ENCODE peak calls at places on chromosomes 16 and 17, in ten cellular contexts. A, G, Y, O, N, U, L, R, B and X are unnamed samples.

GRCh38 chr17:60720763-60721531 is 43.3 kb downstream of the BCAS3 start:
- DNase-seq in U (peak), R (peak), O (peak), G (peak), N (no peak), Y (peak), B (peak), A (no peak), L (no peak), X (peak)

GRCh38 chr17:6393368-6393952 is 41.5 kb downstream of the AIPL1 start:
- DNase-seq in O (no peak), U (no peak), A (no peak), L (no peak), Y (peak), R (no peak), N (no peak), G (no peak), B (no peak), X (no peak)

GRCh38 chr17:71460943-71461342 is 659.9 kb upstream of the SOX9 start:
- DNase-seq in N (no peak), A (no peak), U (peak), O (no peak), G (peak), L (no peak), Y (peak), B (no peak), R (peak), X (peak)

GRCh38 chr16:69199382-69199781 is 12.4 kb downstream of the SNTB2 start:
- DNase-seq in O (peak), Y (no peak), U (peak), L (no peak), B (no peak), A (no peak), R (no peak), G (peak), N (peak), X (peak)

GRCh38 chr16:56929639-56930038 is 2.3 kb upstream of the HERPUD1 start:
- DNase-seq in N (no peak), L (no peak), Y (no peak), A (no peak), O (no peak), G (no peak), R (no peak), U (no peak), B (no peak), X (no peak)

GRCh38 chr16:85152414-85153030 is 40.2 kb upstream of the CIBAR2 start:
- DNase-seq in Y (no peak), B (no peak), R (no peak), N (peak), U (no peak), L (no peak), G (no peak), A (peak), O (no peak), X (no peak)

GRCh38 chr16:69618307-69618706 is 52.5 kb downstream of the NFAT5 start:
- DNase-seq in N (no peak), B (no peak), Y (no peak), O (no peak), G (no peak), U (peak), A (no peak), R (no peak), L (no peak), X (peak)

GRCh38 chr16:51151435-51151950 is 423 bp upstream of the SALL1 start:
- DNase-seq in O (no peak), G (peak), U (peak), R (peak), N (no peak), B (peak), A (peak), L (no peak), Y (peak), X (peak)

GRCh38 chr16:15900357-15900756 is 12.0 kb upstream of the CEP20 start:
- DNase-seq in O (no peak), L (no peak), B (no peak), G (no peak), N (no peak), U (no peak), R (no peak), Y (no peak), A (no peak), X (no peak)

GRCh38 chr16:74677868-74678267 is 11.2 kb upstream of the RFWD3 start:
- DNase-seq in L (no peak), N (no peak), G (no peak), O (no peak), U (no peak), Y (no peak), B (no peak), A (no peak), R (no peak), X (no peak)

GRCh38 chr17:4934173-4934979 is 2.3 kb downstream of the GP1BA start:
- DNase-seq in N (no peak), Y (no peak), G (peak), U (peak), L (no peak), A (peak), O (no peak), B (no peak), R (no peak), X (peak)

GRCh38 chr16:10150906-10151305 is 31.3 kb downstream of the GRIN2A start:
- DNase-seq in Y (no peak), U (no peak), R (peak), G (no peak), L (no peak), A (no peak), O (no peak), B (no peak), N (no peak), X (no peak)

GRCh38 chr16:11277607-11278337 is 1.5 kb upstream of the PRM2 start:
- DNase-seq in U (no peak), N (no peak), A (no peak), R (no peak), G (no peak), O (no peak), Y (no peak), L (no peak), B (no peak), X (no peak)

GRCh38 chr17:1375615-1376014 is 24.4 kb downstream of the YWHAE start:
- DNase-seq in R (no peak), U (no peak), B (no peak), A (no peak), L (no peak), N (no peak), O (no peak), Y (no peak), G (no peak), X (no peak)

GRCh38 chr16:20844588-20844987 is 38.3 kb downstream of the REXO5 start:
- DNase-seq in N (no peak), R (no peak), O (no peak), Y (no peak), A (no peak), L (no peak), B (no peak), U (no peak), G (no peak), X (no peak)

GRCh38 chr16:85402910-85403692 is 210.0 kb upstream of the GSE1 start:
- DNase-seq in R (peak), G (peak), A (peak), N (peak), O (peak), B (peak), Y (no peak), U (peak), L (no peak), X (peak)

GRCh38 chr17:34176440-34176839 is 78.6 kb upstream of the CCL2 start:
- DNase-seq in L (no peak), Y (no peak), U (no peak), O (no peak), B (no peak), A (no peak), G (no peak), R (no peak), N (no peak), X (no peak)

GRCh38 chr16:31194898-31195297 is 7.7 kb downstream of the PYCARD start:
- DNase-seq in U (no peak), N (no peak), B (no peak), A (no peak), R (no peak), G (no peak), O (no peak), L (no peak), Y (no peak), X (no peak)

GRCh38 chr17:63440127-63440769 is 5.9 kb downstream of the CYB561 start:
- DNase-seq in G (no peak), A (no peak), U (no peak), B (no peak), O (no peak), Y (no peak), N (no peak), L (no peak), R (no peak), X (no peak)

GRCh38 chr17:7572588-7573323 is 6.7 kb upstream of the CD68 start:
- DNase-seq in A (peak), G (peak), N (peak), L (peak), R (peak), O (peak), B (peak), U (peak), Y (peak), X (peak)
- H3K4me3 ChIP-seq in A (peak), G (peak), N (peak), L (peak), R (peak), O (peak), B (peak), U (peak), Y (peak), X (peak)

GRCh38 chr17:57531648-57532486 is 213.2 kb downstream of the CCDC182 start:
- DNase-seq in N (no peak), B (no peak), A (no peak), R (no peak), O (no peak), L (no peak), Y (no peak), G (no peak), U (no peak), X (no peak)
- TF ChIP-seq CTCF in N (no peak), B (no peak), A (no peak), R (no peak), O (no peak), L (no peak), Y (no peak), G (no peak), U (no peak), X (no peak)

DNA sequence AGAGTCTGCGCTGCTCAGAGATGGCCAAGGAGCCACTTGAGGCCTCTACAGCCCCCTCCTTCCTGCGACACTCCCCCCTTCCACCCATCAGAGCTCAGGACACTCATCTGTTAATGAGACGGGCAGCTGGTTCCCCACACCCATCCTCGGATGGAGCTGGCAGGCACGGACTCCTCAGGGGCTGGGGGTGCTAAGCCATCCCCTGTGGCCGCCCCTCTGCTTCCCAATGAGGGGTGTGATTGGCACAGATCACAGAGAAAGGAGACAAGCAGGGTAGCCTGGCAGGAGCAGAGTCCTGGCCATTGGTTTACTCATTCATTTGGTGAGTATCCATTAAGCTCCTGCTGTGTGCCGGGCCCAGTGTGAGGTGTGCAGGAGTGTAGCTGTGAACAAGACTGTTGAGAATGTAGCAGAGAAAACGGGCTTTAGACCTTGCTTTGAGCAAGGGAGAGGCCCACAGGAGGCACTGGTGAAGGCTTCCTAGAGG is 12.6 kb upstream of the CRHR1 start:
- DNase-seq in N (no peak), A (no peak), L (no peak), U (no peak), R (no peak), B (no peak), G (no peak), O (no peak), Y (peak), X (no peak)
- H3K4me3 ChIP-seq in N (no peak), A (no peak), L (no peak), U (no peak), R (no peak), B (no peak), G (no peak), O (no peak), Y (peak), X (no peak)

GRCh38 chr16:4922721-4923342 is 14.1 kb downstream of the PPL start:
- DNase-seq in G (no peak), R (no peak), O (no peak), B (no peak), L (no peak), U (no peak), Y (no peak), A (no peak), N (no peak), X (no peak)
- TF ChIP-seq CTCF in G (no peak), R (no peak), O (no peak), B (no peak), L (no peak), U (no peak), Y (no peak), A (no peak), N (no peak), X (no peak)

GRCh38 chr16:1288813-1289479 is 20.5 kb upstream of the UBE2I start:
- DNase-seq in A (no peak), N (no peak), G (no peak), O (no peak), B (no peak), R (peak), L (no peak), Y (peak), U (no peak), X (no peak)

GRCh38 chr16:1290032-1290431 is 19.4 kb upstream of the UBE2I start:
- DNase-seq in N (no peak), Y (peak), O (no peak), R (no peak), G (no peak), A (no peak), L (no peak), B (no peak), U (no peak), X (no peak)

GRCh38 chr16:1287982-1288670 is 21.3 kb upstream of the UBE2I start:
- DNase-seq in G (no peak), A (no peak), R (no peak), U (no peak), B (no peak), N (no peak), L (no peak), O (no peak), Y (no peak), X (no peak)

GRCh38 chr16:1290860-1291575 is 18.4 kb upstream of the UBE2I start:
- DNase-seq in R (no peak), B (no peak), A (no peak), N (no peak), Y (no peak), O (no peak), U (no peak), L (no peak), G (no peak), X (no peak)

DNA sequence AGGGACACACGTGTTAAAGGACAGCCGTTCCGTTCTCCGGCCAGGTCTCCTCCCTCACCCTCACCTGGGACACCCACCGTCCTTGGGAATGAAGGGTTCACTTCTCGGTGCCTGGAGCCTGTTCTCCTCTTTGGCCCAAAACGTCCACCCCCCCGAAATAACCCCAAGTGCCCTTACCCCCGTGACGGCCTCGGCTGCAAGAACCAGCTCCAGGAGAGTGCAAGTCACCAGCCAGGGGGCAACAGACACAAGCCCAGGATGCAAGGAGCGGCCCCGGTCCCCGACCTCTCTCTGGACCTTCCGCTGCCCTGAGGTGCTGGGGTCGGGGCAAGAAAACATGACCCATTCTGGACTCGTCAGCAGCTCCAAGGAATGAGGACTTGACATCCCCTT is 20.0 kb upstream of the UBE2I start:
- DNase-seq in L (no peak), A (no peak), G (no peak), N (no peak), Y (peak), O (no peak), B (no peak), U (no peak), R (no peak), X (no peak)
- H3K4me3 ChIP-seq in L (no peak), A (no peak), G (no peak), N (no peak), Y (peak), O (no peak), B (no peak), U (no peak), R (no peak), X (no peak)

GRCh38 chr17:44578947-44579346 is 21.7 kb downstream of the FZD2 start:
- DNase-seq in Y (no peak), L (no peak), U (no peak), N (no peak), B (no peak), A (no peak), O (no peak), R (no peak), G (no peak), X (no peak)

GRCh38 chr17:44584498-44584897 is 27.2 kb downstream of the FZD2 start:
- DNase-seq in A (no peak), B (no peak), U (no peak), L (no peak), G (no peak), N (no peak), O (no peak), Y (no peak), R (no peak), X (no peak)

GRCh38 chr17:44585315-44585714 is 28.0 kb downstream of the FZD2 start:
- DNase-seq in N (no peak), A (no peak), B (no peak), R (no peak), Y (no peak), U (no peak), L (no peak), G (no peak), O (no peak), X (no peak)

GRCh38 chr17:44587339-44587738 is 30.1 kb downstream of the FZD2 start:
- DNase-seq in N (no peak), B (peak), R (peak), Y (no peak), G (peak), O (peak), L (peak), A (peak), U (peak), X (peak)

GRCh38 chr17:44581868-44582267 is 24.6 kb downstream of the FZD2 start:
- DNase-seq in Y (peak), R (peak), N (no peak), G (no peak), B (no peak), O (no peak), L (no peak), A (no peak), U (no peak), X (no peak)
- TF ChIP-seq CTCF in Y (peak), R (peak), N (no peak), G (peak), B (no peak), O (no peak), L (no peak), A (no peak), U (peak), X (peak)

GRCh38 chr16:4376126-4376819 is 4.6 kb downstream of the VASN start:
- DNase-seq in B (peak), A (peak), N (peak), O (peak), L (peak), U (peak), R (no peak), Y (peak), G (peak), X (peak)

GRCh38 chr16:4373909-4374742 is 2.5 kb downstream of the VASN start:
- DNase-seq in O (peak), U (peak), B (peak), Y (peak), L (peak), G (peak), A (peak), N (peak), R (peak), X (peak)

GRCh38 chr16:4377573-4378146 is 6.0 kb downstream of the VASN start:
- DNase-seq in U (no peak), R (no peak), A (peak), B (no peak), Y (peak), N (no peak), O (no peak), L (no peak), G (no peak), X (no peak)

GRCh38 chr16:4376820-4377572 is 5.3 kb downstream of the VASN start:
- DNase-seq in U (no peak), B (no peak), R (no peak), N (no peak), L (no peak), G (no peak), A (peak), O (no peak), Y (no peak), X (peak)

DNA sequence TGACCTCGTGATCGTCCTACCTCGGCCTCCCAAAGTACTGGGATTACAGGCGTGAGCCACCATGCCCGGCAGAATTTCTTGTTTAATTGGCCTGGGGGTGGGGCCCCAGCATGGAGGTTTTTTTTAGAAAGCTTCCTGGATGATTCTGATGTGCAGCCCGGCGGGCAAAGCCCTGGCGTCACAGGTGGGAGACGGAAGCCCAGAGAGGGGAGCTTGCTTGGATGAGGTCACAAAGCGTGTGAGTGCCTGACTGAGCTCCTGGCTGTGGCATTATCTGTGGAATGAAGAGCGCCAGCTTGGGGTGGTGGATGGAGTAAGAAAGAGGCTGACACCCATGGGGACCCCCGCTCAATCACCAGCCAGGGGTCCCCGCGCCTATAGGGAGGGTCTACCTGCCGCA is 4.1 kb downstream of the VASN start:
- DNase-seq in U (no peak), B (no peak), O (no peak), L (no peak), Y (peak), N (no peak), G (no peak), A (no peak), R (no peak), X (peak)
- H3K4me3 ChIP-seq in U (no peak), B (no peak), O (no peak), L (no peak), Y (no peak), N (no peak), G (peak), A (peak), R (no peak), X (peak)

DNA sequence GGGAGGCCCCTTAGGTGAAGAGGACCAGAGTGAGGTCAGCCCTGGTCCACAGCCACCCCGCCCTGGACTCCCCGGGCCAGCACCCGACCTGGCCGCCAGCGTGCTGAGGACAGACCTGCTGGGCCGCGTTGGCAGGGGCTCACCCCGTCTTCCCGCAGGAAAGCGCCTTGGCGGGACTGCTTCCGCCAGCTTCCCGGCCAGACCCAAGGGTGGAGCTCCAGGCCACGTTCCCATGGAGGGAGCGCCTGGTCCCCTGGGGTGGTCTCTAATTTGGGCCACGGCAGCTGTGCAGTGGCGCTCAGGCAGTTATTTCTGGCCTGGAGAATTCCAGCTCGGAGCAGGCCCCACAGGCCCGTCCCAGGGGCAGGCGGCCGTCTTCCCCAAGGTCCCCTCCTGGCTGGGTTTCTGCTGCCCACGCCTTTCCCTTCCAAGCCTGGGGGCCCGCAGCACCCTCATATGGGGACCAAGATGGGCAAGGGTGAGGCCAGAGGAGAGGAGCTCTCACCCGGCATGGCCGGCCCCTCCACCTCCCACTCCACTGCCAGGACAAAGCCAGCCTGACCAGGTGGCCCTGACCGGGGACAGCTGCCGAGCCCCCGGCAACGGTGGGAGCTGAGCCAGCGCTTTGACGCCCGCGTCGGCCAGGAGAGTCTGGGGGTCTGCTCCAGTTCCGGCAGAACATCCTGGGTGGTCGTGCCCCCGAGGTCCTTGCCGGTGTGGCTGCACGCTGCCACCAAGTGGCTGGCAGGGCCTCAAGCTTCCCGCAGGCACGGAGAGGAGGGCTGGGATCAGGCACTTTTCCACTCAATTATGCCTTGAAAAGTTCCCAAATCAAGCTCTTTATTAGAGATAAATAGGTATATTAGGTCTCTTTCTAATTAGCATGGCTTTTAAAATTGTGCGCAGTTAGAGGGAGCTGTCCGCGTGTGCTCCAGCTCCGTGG is 28.1 kb downstream of the CACNA1H start:
- DNase-seq in N (peak), R (no peak), L (no peak), O (no peak), A (peak), G (no peak), Y (peak), U (no peak), B (peak), X (no peak)
- TF ChIP-seq CTCF in N (no peak), R (peak), L (no peak), O (no peak), A (no peak), G (peak), Y (peak), U (peak), B (no peak), X (no peak)